ENCODE peak calls at places on chromosome 1, in five cellular contexts. B is heart left ventricle; W is astrocyte of the spinal cord; V is stimulated activated CD8-positive, alpha-beta memory T cell treated with anti-CD3 and anti-CD28 coated beads, Interleukin-7, amount 100 ng/mL, for 1 hour; E is tibial nerve. H is an unnamed sample.

GRCh38 chr1:192805832-192806323 is 3.0 kb upstream of the RGS2 start:
- DNase-seq in B (no peak), W (peak), V (no peak), E (peak), H (no peak)

GRCh38 chr1:234926574-234927311 is 201.9 kb downstream of the TOMM20 start:
- DNase-seq in B (no peak), W (no peak), V (no peak), E (no peak), H (peak)

GRCh38 chr1:34113887-34114286 is 51.1 kb downstream of the CSMD2 start:
- DNase-seq in B (no peak), W (no peak), V (no peak), E (no peak), H (no peak)

GRCh38 chr1:26126321-26127084 is 14.9 kb downstream of the PDIK1L start:
- DNase-seq in B (no peak), W (peak), V (peak), E (no peak), H (peak)

GRCh38 chr1:69055223-69055622 is 512.5 kb upstream of the LRRC7 start:
- DNase-seq in B (no peak), W (no peak), V (no peak), E (no peak), H (no peak)

GRCh38 chr1:2208309-2209239 is 14.0 kb upstream of the FAAP20 start:
- DNase-seq in B (peak), W (peak), V (no peak), E (peak), H (no peak)

GRCh38 chr1:242629396-242629795 is 104.9 kb upstream of the PLD5 start:
- DNase-seq in B (no peak), W (no peak), V (no peak), E (no peak), H (peak)

GRCh38 chr1:20381961-20382360 is 91.3 kb downstream of the VWA5B1 start:
- DNase-seq in B (no peak), W (no peak), V (no peak), E (no peak), H (no peak)

GRCh38 chr1:27634166-27634981 is 611 bp downstream of the FGR start:
- DNase-seq in B (peak), W (no peak), V (peak), E (no peak), H (peak)

GRCh38 chr1:58895559-58896135 is 111.8 kb upstream of the JUN start:
- DNase-seq in B (peak), W (no peak), V (no peak), E (no peak), H (no peak)

GRCh38 chr1:26772687-26773086 is 15.1 kb upstream of the PIGV start:
- DNase-seq in B (no peak), W (peak), V (no peak), E (no peak), H (no peak)

GRCh38 chr1:92965003-92965402 is 3.7 kb upstream of the DIPK1A start:
- DNase-seq in B (no peak), W (no peak), V (no peak), E (no peak), H (no peak)

GRCh38 chr1:28456078-28456477 is 49.8 kb upstream of the RCC1 start:
- DNase-seq in B (no peak), W (peak), V (no peak), E (no peak), H (no peak)

GRCh38 chr1:179745131-179745611 is 2.1 kb downstream of the FAM163A start:
- DNase-seq in B (no peak), W (no peak), V (no peak), E (no peak), H (no peak)

GRCh38 chr1:62530516-62531154 is 66.7 kb upstream of the ANGPTL3 start:
- DNase-seq in B (no peak), W (peak), V (no peak), E (peak), H (no peak)

GRCh38 chr1:204714861-204715511 is 29.4 kb upstream of the LRRN2 start:
- DNase-seq in B (no peak), W (no peak), V (no peak), E (no peak), H (no peak)

GRCh38 chr1:109728870-109729269 is 12.0 kb downstream of the GSTM3 start:
- DNase-seq in B (no peak), W (no peak), V (no peak), E (no peak), H (no peak)

GRCh38 chr1:82838066-82838465 is 1037.3 kb downstream of the ADGRL2 start:
- DNase-seq in B (no peak), W (peak), V (no peak), E (no peak), H (no peak)

GRCh38 chr1:213622365-213623087 is 365.2 kb upstream of the PROX1 start:
- DNase-seq in B (no peak), W (no peak), V (no peak), E (peak), H (peak)

H was measured in NK-92 treated with Interleukin-12 subunit alpha and Interleukin-12 subunit beta, amount 100 ng/mL, for 24 hours.